ENCODE peak calls at places on chromosomes 6 and 20, in nine cellular contexts. K is mesenchymal stem cell, T is RWPE2, O is Peyer's patch, U is tibial artery, G is HCT116, N is HAP-1, P is ovary, A is transverse colon. D is an unnamed sample. For H3K9me3, the result is how much of the 10 kb centered on the place peaks cover.

GRCh38 chr6:141988954-141989705 is 143.6 kb upstream of the GJE1 start:
- DNase-seq in K (peak), U (no peak), T (no peak), P (no peak), O (no peak), A (no peak), G (peak), N (peak), D (no peak)

GRCh38 chr6:37867756-37868446 is 48.4 kb downstream of the ZFAND3 start:
- DNase-seq in G (no peak), A (no peak), K (no peak), T (no peak), P (no peak), N (no peak), O (no peak), U (no peak), D (no peak)

GRCh38 chr6:167255918-167256553 is 35.1 kb upstream of the UNC93A start:
- DNase-seq in T (no peak), G (no peak), O (no peak), U (no peak), K (no peak), A (no peak), N (no peak), P (no peak), D (no peak)

GRCh38 chr6:28867078-28867414 is 56.7 kb downstream of the TRIM27 start:
- DNase-seq in P (no peak), A (no peak), T (no peak), K (no peak), U (no peak), N (no peak), G (no peak), O (no peak), D (no peak)

GRCh38 chr20:61420781-61421180 is 168.7 kb downstream of the CDH4 start:
- DNase-seq in G (no peak), O (no peak), U (no peak), K (no peak), A (no peak), T (peak), P (no peak), N (no peak), D (no peak)

GRCh38 chr6:165769401-165769800 is 106.4 kb upstream of the PDE10A start:
- DNase-seq in G (no peak), A (no peak), U (no peak), P (no peak), O (no peak), N (no peak), T (no peak), K (no peak), D (no peak)

GRCh38 chr6:148835920-148836441 is 89.2 kb downstream of the UST start:
- DNase-seq in T (no peak), G (no peak), P (no peak), U (no peak), N (no peak), O (no peak), A (no peak), K (no peak), D (no peak)

GRCh38 chr6:148593130-148593812 is 153.6 kb upstream of the UST start:
- DNase-seq in U (no peak), G (no peak), O (no peak), A (no peak), K (peak), N (no peak), P (no peak), T (no peak), D (no peak)

GRCh38 chr6:158002951-158003853 is 21.5 kb downstream of the SYNJ2 start:
- DNase-seq in K (peak), N (no peak), O (no peak), T (peak), U (peak), G (no peak), P (peak), A (peak), D (peak)

GRCh38 chr20:40882173-40882572 is 146.4 kb upstream of the TOP1 start:
- DNase-seq in U (no peak), G (no peak), A (no peak), P (no peak), O (no peak), N (no peak), T (no peak), K (no peak), D (no peak)

GRCh38 chr20:58073945-58074920 is 154.2 kb downstream of the ANKRD60 start:
- DNase-seq in T (peak), O (no peak), U (no peak), P (peak), N (no peak), G (no peak), K (no peak), A (no peak), D (no peak)

GRCh38 chr6:11785449-11785951 is 6.9 kb upstream of the ADTRP start:
- DNase-seq in G (no peak), O (no peak), A (no peak), K (no peak), P (no peak), T (no peak), U (no peak), N (no peak), D (no peak)

GRCh38 chr6:129929433-129929832 is 68.3 kb upstream of the TMEM244 start:
- DNase-seq in G (no peak), U (no peak), P (no peak), T (no peak), K (peak), N (no peak), O (no peak), A (no peak), D (no peak)

GRCh38 chr20:10781526-10781925 is 107.7 kb upstream of the JAG1 start:
- DNase-seq in O (no peak), U (no peak), K (no peak), T (no peak), G (no peak), P (no peak), A (no peak), N (no peak), D (no peak)

GRCh38 chr20:56504373-56505005 is 20.1 kb upstream of the FAM209A start:
- DNase-seq in A (no peak), T (peak), G (no peak), P (no peak), U (no peak), K (peak), O (no peak), N (peak), D (no peak)

GRCh38 chr6:55937227-55937626 is 61.8 kb upstream of the BMP5 start:
- DNase-seq in A (no peak), N (no peak), P (no peak), G (no peak), K (no peak), O (no peak), U (no peak), T (no peak), D (no peak)

GRCh38 chr20:36466089-36466488 is 75.2 kb upstream of the MYL9 start:
- DNase-seq in N (no peak), K (peak), O (no peak), A (no peak), U (no peak), P (no peak), T (no peak), G (no peak), D (no peak)

GRCh38 chr20:35978041-35978513 is 9.7 kb downstream of the CNBD2 start:
- DNase-seq in T (no peak), G (no peak), P (no peak), O (no peak), U (no peak), A (no peak), N (no peak), K (peak), D (no peak)

GRCh38 chr6:30399390-30400058 is 54.6 kb downstream of the RPP21 start:
- DNase-seq in P (no peak), N (no peak), O (no peak), T (no peak), K (no peak), G (no peak), A (no peak), U (no peak), D (no peak)

GRCh38 chr20:63890616-63891015 is 4.3 kb upstream of the DNAJC5 start:
- DNase-seq in A (no peak), U (no peak), K (no peak), O (no peak), T (no peak), P (no peak), N (no peak), G (no peak), D (no peak)

GRCh38 chr20:48155231-48155630 is 369.9 kb upstream of the SULF2 start:
- DNase-seq in U (peak), N (no peak), K (no peak), O (no peak), G (no peak), A (no peak), T (no peak), P (no peak), D (no peak)

GRCh38 chr6:117629119-117629518 is 26.8 kb upstream of the GOPC start:
- DNase-seq in O (no peak), T (no peak), N (no peak), U (no peak), P (no peak), A (no peak), K (no peak), G (no peak), D (no peak)
- H3K9me3 ChIP-seq in O (under half), T (under half), N (under half), U (under half), P (under half), A (under half), K (under half), G (under half), D (under half)

DNA sequence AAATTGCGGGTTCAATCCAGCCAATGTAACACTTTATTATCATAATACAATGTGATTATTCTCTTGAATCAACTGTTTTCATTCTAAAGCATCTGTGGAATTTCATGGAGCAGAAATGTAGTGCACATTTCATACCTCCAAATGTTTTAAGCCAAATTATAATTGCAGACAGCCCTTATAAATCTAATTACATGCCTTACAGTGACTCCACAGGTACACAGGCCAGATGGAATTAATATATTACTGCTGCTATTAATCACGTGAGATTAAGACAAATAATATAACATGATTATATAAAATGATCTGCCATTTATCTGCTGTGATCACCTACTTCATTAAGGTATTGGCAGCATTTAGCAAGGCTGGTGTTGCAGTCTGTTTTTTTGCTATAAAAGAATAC is 9.7 kb upstream of the ECI2 start:
- DNase-seq in T (no peak), N (no peak), G (no peak), P (no peak), U (no peak), O (no peak), A (no peak), K (no peak), D (no peak)
- H3K9me3 ChIP-seq in T (under half), N (under half), G (under half), P (under half), U (under half), O (under half), A (under half), K (under half), D (under half)

DNA sequence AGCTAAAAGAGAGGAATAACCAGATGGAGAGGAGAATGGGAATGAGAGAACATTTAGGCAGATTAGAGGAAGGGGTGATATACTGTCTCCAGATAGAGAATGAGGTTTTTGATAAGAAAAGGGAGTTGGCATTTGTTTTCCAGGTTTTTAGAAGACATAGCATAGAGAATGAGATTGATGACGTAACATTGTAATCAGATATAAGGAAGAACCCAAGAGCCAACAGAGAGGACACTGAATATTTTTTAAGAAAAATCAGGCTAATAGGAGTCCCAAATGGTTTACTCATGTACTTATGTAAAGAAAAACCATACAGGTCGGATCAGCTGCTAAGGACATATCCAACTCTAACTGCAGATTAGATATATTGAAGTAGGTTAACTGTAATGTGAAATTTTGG is 112.9 kb downstream of the TBC1D7 start:
- DNase-seq in N (no peak), A (no peak), G (no peak), U (no peak), K (no peak), T (no peak), O (no peak), P (no peak), D (no peak)
- H3K9me3 ChIP-seq in N (under half), A (under half), G (under half), U (under half), K (under half), T (under half), O (under half), P (under half), D (under half)

GRCh38 chr6:6610031-6610591 is 21.6 kb downstream of the LY86 start:
- DNase-seq in G (no peak), O (no peak), P (no peak), N (no peak), A (peak), T (no peak), U (no peak), K (no peak), D (no peak)
- H3K9me3 ChIP-seq in G (under half), O (under half), P (under half), N (under half), A (under half), T (under half), U (under half), K (under half), D (under half)

GRCh38 chr20:62890444-62890843 is 28.8 kb upstream of the TCFL5 start:
- DNase-seq in P (no peak), O (no peak), A (no peak), U (no peak), K (no peak), G (no peak), N (no peak), T (no peak), D (no peak)
- H3K9me3 ChIP-seq in P (under half), O (under half), A (under half), U (under half), K (under half), G (under half), N (under half), T (under half), D (under half)

DNA sequence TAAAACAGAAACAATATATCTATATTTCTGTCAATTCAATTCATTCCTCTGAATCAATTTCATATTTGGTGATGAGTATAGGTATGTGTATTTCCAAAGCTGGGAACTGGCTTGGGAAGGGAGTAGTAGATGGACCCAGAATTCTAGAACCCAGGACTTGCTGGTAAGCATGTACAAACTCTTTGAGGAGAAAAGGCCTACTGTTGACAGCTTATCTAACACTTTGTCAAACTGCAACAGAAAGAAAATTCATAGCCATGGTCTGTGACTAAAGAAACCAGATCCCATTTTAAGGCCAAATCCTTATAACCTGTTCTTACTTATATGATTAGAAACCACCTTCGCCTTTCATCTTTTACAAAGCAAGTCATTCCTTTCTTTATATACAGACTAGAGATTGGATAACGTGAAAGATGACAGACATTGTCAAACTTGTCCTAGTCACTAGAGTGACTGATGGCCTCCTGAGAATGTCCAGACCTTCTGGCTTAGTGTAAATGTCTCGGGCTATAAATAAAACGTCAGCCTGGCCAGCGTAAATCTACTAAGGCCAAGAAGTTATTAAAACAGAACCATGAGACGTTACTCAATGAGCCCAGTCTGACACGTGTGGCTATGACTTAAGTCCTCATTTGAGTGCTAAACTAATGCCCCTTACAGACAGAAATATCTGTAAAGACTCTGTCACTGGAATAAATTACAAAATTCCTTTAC is 152.3 kb downstream of the ALDH8A1 start:
- DNase-seq in K (peak), A (no peak), N (no peak), T (no peak), O (no peak), G (no peak), U (no peak), P (no peak), D (no peak)
- H3K9me3 ChIP-seq in K (under half), A (under half), N (under half), T (under half), O (under half), G (under half), U (under half), P (under half), D (under half)

GRCh38 chr20:18986146-18986830 is 172.7 kb downstream of the SCP2D1 start:
- DNase-seq in T (no peak), O (no peak), A (no peak), N (no peak), K (no peak), U (no peak), G (no peak), P (peak), D (no peak)

GRCh38 chr20:18987781-18988360 is 174.3 kb downstream of the SCP2D1 start:
- DNase-seq in T (no peak), A (no peak), U (no peak), O (no peak), P (no peak), K (no peak), N (no peak), G (no peak), D (no peak)

GRCh38 chr20:18988701-18989100 is 175.1 kb downstream of the SCP2D1 start:
- DNase-seq in O (no peak), T (no peak), N (no peak), P (no peak), K (no peak), G (no peak), A (no peak), U (no peak), D (no peak)

GRCh38 chr20:18985551-18985950 is 172.0 kb downstream of the SCP2D1 start:
- DNase-seq in U (no peak), T (no peak), N (no peak), G (no peak), P (no peak), K (no peak), A (no peak), O (no peak), D (no peak)

DNA sequence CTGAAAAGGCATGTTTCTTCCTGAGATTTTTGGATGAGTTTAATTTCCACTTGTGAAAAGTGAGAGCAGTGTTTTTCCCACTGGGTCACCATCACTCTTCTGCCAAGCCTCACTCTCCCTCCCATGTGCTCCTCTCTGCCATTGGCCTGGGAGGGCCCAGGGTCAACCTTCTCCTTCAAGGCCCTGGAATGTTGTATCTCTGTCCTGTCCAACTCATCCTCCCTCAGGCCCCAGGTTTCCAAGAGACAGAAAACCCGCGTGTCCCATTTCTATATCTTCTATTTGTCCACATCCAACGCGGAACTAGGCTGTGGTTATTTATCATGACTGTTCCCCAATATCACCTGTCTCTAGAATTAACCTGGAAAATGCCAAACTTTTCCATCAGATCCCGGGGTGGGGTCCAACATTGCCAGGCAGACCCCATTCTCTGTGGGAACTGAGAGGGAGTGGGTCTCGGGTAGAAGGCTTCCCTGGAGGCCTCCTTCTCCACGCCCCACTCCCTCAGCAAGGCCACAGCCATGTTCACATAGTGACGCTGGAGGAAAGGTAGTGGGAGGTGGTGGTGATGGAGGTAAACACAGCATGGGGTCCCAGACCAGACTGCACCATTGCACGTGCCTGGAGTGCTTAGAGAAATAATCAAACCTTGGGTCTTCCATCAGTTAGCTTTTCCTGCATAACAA is 173.5 kb downstream of the SCP2D1 start:
- DNase-seq in A (no peak), U (no peak), G (no peak), T (no peak), P (peak), K (no peak), N (no peak), O (no peak), D (no peak)
- H3K9me3 ChIP-seq in A (under half), U (under half), G (under half), T (under half), P (under half), K (under half), N (under half), O (under half), D (under half)